ENCODE peak calls at places on chromosomes 2 and 18, in eight cellular contexts. One of them, this sample, is unnamed.

GRCh38 chr2:144516981-144517824 is 2.7 kb downstream of the ZEB2 start:
- DNase-seq in psoas muscle: peak
- DNase-seq in skeletal muscle cell: peak
- DNase-seq in mesendoderm: peak
- DNase-seq in CD4-positive, CD25-positive, alpha-beta regulatory T cell: peak
- DNase-seq in lower lobe of right lung: peak
- DNase-seq in hepatocyte: peak
- DNase-seq in Peyer's patch: peak
- DNase-seq in this sample: no peak

GRCh38 chr2:197909377-197909776 is 105.0 kb downstream of the PLCL1 start:
- DNase-seq in skeletal muscle cell: peak
- DNase-seq in lower lobe of right lung: no peak
- DNase-seq in psoas muscle: no peak
- DNase-seq in hepatocyte: no peak
- DNase-seq in CD4-positive, CD25-positive, alpha-beta regulatory T cell: no peak
- DNase-seq in mesendoderm: peak
- DNase-seq in Peyer's patch: no peak
- DNase-seq in this sample: no peak

GRCh38 chr2:106547104-106547503 is 59.9 kb downstream of the CD8B2 start:
- DNase-seq in CD4-positive, CD25-positive, alpha-beta regulatory T cell: no peak
- DNase-seq in lower lobe of right lung: peak
- DNase-seq in mesendoderm: no peak
- DNase-seq in Peyer's patch: no peak
- DNase-seq in hepatocyte: no peak
- DNase-seq in psoas muscle: no peak
- DNase-seq in skeletal muscle cell: no peak
- DNase-seq in this sample: no peak

GRCh38 chr2:165913636-165914035 is 39.9 kb downstream of the TTC21B start:
- DNase-seq in Peyer's patch: no peak
- DNase-seq in lower lobe of right lung: no peak
- DNase-seq in hepatocyte: no peak
- DNase-seq in skeletal muscle cell: no peak
- DNase-seq in CD4-positive, CD25-positive, alpha-beta regulatory T cell: no peak
- DNase-seq in psoas muscle: no peak
- DNase-seq in mesendoderm: no peak
- DNase-seq in this sample: no peak

GRCh38 chr2:71347517-71347916 is 15.9 kb downstream of the ZNF638 start:
- DNase-seq in psoas muscle: no peak
- DNase-seq in lower lobe of right lung: no peak
- DNase-seq in hepatocyte: peak
- DNase-seq in Peyer's patch: no peak
- DNase-seq in CD4-positive, CD25-positive, alpha-beta regulatory T cell: peak
- DNase-seq in skeletal muscle cell: no peak
- DNase-seq in mesendoderm: peak
- DNase-seq in this sample: no peak

GRCh38 chr2:138699421-138699820 is 80.8 kb downstream of the NXPH2 start:
- DNase-seq in CD4-positive, CD25-positive, alpha-beta regulatory T cell: no peak
- DNase-seq in mesendoderm: peak
- DNase-seq in skeletal muscle cell: no peak
- DNase-seq in hepatocyte: no peak
- DNase-seq in lower lobe of right lung: no peak
- DNase-seq in Peyer's patch: no peak
- DNase-seq in psoas muscle: no peak
- DNase-seq in this sample: no peak

GRCh38 chr2:136116111-136116812 is 1.7 kb downstream of the CXCR4 start:
- DNase-seq in mesendoderm: peak
- DNase-seq in hepatocyte: peak
- DNase-seq in Peyer's patch: peak
- DNase-seq in CD4-positive, CD25-positive, alpha-beta regulatory T cell: peak
- DNase-seq in psoas muscle: peak
- DNase-seq in skeletal muscle cell: no peak
- DNase-seq in lower lobe of right lung: peak
- DNase-seq in this sample: no peak

GRCh38 chr2:120436885-120437603 is 91.1 kb downstream of the INHBB start:
- DNase-seq in CD4-positive, CD25-positive, alpha-beta regulatory T cell: peak
- DNase-seq in Peyer's patch: peak
- DNase-seq in psoas muscle: no peak
- DNase-seq in skeletal muscle cell: no peak
- DNase-seq in lower lobe of right lung: no peak
- DNase-seq in mesendoderm: peak
- DNase-seq in hepatocyte: peak
- DNase-seq in this sample: no peak

GRCh38 chr2:10333247-10333613 is 30.5 kb downstream of the HPCAL1 start:
- DNase-seq in psoas muscle: peak
- DNase-seq in CD4-positive, CD25-positive, alpha-beta regulatory T cell: no peak
- DNase-seq in Peyer's patch: no peak
- DNase-seq in hepatocyte: no peak
- DNase-seq in lower lobe of right lung: no peak
- DNase-seq in skeletal muscle cell: no peak
- DNase-seq in mesendoderm: peak
- DNase-seq in this sample: no peak

GRCh38 chr18:60534539-60534938 is 162.0 kb upstream of the MC4R start:
- DNase-seq in CD4-positive, CD25-positive, alpha-beta regulatory T cell: no peak
- DNase-seq in skeletal muscle cell: peak
- DNase-seq in psoas muscle: no peak
- DNase-seq in hepatocyte: no peak
- DNase-seq in mesendoderm: no peak
- DNase-seq in Peyer's patch: no peak
- DNase-seq in lower lobe of right lung: no peak
- DNase-seq in this sample: no peak

GRCh38 chr2:101356486-101356885 is 30.8 kb downstream of the CREG2 start:
- DNase-seq in CD4-positive, CD25-positive, alpha-beta regulatory T cell: no peak
- DNase-seq in Peyer's patch: no peak
- DNase-seq in psoas muscle: no peak
- DNase-seq in lower lobe of right lung: no peak
- DNase-seq in skeletal muscle cell: no peak
- DNase-seq in hepatocyte: no peak
- DNase-seq in mesendoderm: no peak
- DNase-seq in this sample: no peak

GRCh38 chr2:223712642-223713041 is 110.5 kb upstream of the SCG2 start:
- DNase-seq in hepatocyte: no peak
- DNase-seq in Peyer's patch: no peak
- DNase-seq in mesendoderm: no peak
- DNase-seq in skeletal muscle cell: no peak
- DNase-seq in psoas muscle: no peak
- DNase-seq in lower lobe of right lung: no peak
- DNase-seq in CD4-positive, CD25-positive, alpha-beta regulatory T cell: no peak
- DNase-seq in this sample: no peak

GRCh38 chr2:227488045-227488444 is 16.1 kb downstream of the AGFG1 start:
- DNase-seq in skeletal muscle cell: no peak
- DNase-seq in lower lobe of right lung: no peak
- DNase-seq in CD4-positive, CD25-positive, alpha-beta regulatory T cell: no peak
- DNase-seq in psoas muscle: no peak
- DNase-seq in mesendoderm: no peak
- DNase-seq in Peyer's patch: no peak
- DNase-seq in hepatocyte: no peak
- DNase-seq in this sample: no peak

GRCh38 chr18:11955299-11956029 is 25.8 kb upstream of the IMPA2 start:
- DNase-seq in psoas muscle: peak
- DNase-seq in mesendoderm: peak
- DNase-seq in Peyer's patch: no peak
- DNase-seq in lower lobe of right lung: peak
- DNase-seq in skeletal muscle cell: peak
- DNase-seq in CD4-positive, CD25-positive, alpha-beta regulatory T cell: no peak
- DNase-seq in hepatocyte: peak
- DNase-seq in this sample: no peak

GRCh38 chr2:27572998-27573429 is 9.8 kb upstream of the ZNF512 start:
- DNase-seq in mesendoderm: peak
- DNase-seq in CD4-positive, CD25-positive, alpha-beta regulatory T cell: no peak
- DNase-seq in hepatocyte: no peak
- DNase-seq in psoas muscle: no peak
- DNase-seq in skeletal muscle cell: no peak
- DNase-seq in Peyer's patch: no peak
- DNase-seq in lower lobe of right lung: no peak
- DNase-seq in this sample: no peak

GRCh38 chr2:7437716-7438648 is 520.8 kb downstream of the RNF144A start:
- DNase-seq in lower lobe of right lung: no peak
- DNase-seq in hepatocyte: no peak
- DNase-seq in psoas muscle: no peak
- DNase-seq in CD4-positive, CD25-positive, alpha-beta regulatory T cell: no peak
- DNase-seq in Peyer's patch: no peak
- DNase-seq in mesendoderm: no peak
- DNase-seq in skeletal muscle cell: no peak
- DNase-seq in this sample: no peak

GRCh38 chr2:10161206-10161931 is 38.8 kb downstream of the RRM2 start:
- DNase-seq in mesendoderm: no peak
- DNase-seq in lower lobe of right lung: no peak
- DNase-seq in psoas muscle: no peak
- DNase-seq in Peyer's patch: peak
- DNase-seq in CD4-positive, CD25-positive, alpha-beta regulatory T cell: no peak
- DNase-seq in hepatocyte: peak
- DNase-seq in skeletal muscle cell: no peak
- DNase-seq in this sample: no peak

GRCh38 chr2:178480227-178481181 is at the start of gene PLEKHA3:
- DNase-seq in Peyer's patch: peak
- DNase-seq in CD4-positive, CD25-positive, alpha-beta regulatory T cell: peak
- DNase-seq in hepatocyte: peak
- DNase-seq in skeletal muscle cell: peak
- DNase-seq in lower lobe of right lung: peak
- DNase-seq in mesendoderm: peak
- DNase-seq in psoas muscle: peak
- DNase-seq in this sample: peak

GRCh38 chr2:63740943-63741342 is 100.8 kb upstream of the UGP2 start:
- DNase-seq in psoas muscle: no peak
- DNase-seq in skeletal muscle cell: no peak
- DNase-seq in Peyer's patch: no peak
- DNase-seq in hepatocyte: no peak
- DNase-seq in lower lobe of right lung: no peak
- DNase-seq in CD4-positive, CD25-positive, alpha-beta regulatory T cell: no peak
- DNase-seq in mesendoderm: no peak
- DNase-seq in this sample: no peak

GRCh38 chr18:13726972-13727331 is 479 bp downstream of the RNMT start:
- DNase-seq in psoas muscle: peak
- DNase-seq in hepatocyte: peak
- DNase-seq in Peyer's patch: peak
- DNase-seq in lower lobe of right lung: no peak
- DNase-seq in mesendoderm: peak
- DNase-seq in skeletal muscle cell: peak
- DNase-seq in CD4-positive, CD25-positive, alpha-beta regulatory T cell: peak
- DNase-seq in this sample: peak

GRCh38 chr2:191202209-191202721 is 42.9 kb upstream of the MYO1B start:
- DNase-seq in mesendoderm: no peak
- DNase-seq in psoas muscle: no peak
- DNase-seq in lower lobe of right lung: no peak
- DNase-seq in hepatocyte: no peak
- DNase-seq in CD4-positive, CD25-positive, alpha-beta regulatory T cell: no peak
- DNase-seq in Peyer's patch: no peak
- DNase-seq in skeletal muscle cell: peak
- DNase-seq in this sample: no peak

GRCh38 chr2:62814132-62814531 is 108.6 kb downstream of the EHBP1 start:
- DNase-seq in skeletal muscle cell: peak
- DNase-seq in CD4-positive, CD25-positive, alpha-beta regulatory T cell: no peak
- DNase-seq in lower lobe of right lung: no peak
- DNase-seq in Peyer's patch: no peak
- DNase-seq in mesendoderm: no peak
- DNase-seq in psoas muscle: no peak
- DNase-seq in hepatocyte: no peak
- DNase-seq in this sample: no peak

GRCh38 chr18:73352546-73352945 is 484.8 kb upstream of the NETO1 start:
- DNase-seq in skeletal muscle cell: peak
- DNase-seq in CD4-positive, CD25-positive, alpha-beta regulatory T cell: no peak
- DNase-seq in Peyer's patch: no peak
- DNase-seq in psoas muscle: no peak
- DNase-seq in mesendoderm: peak
- DNase-seq in lower lobe of right lung: no peak
- DNase-seq in hepatocyte: no peak
- DNase-seq in this sample: no peak

GRCh38 chr2:73899801-73900336 is 7.1 kb downstream of the ACTG2 start:
- DNase-seq in Peyer's patch: no peak
- DNase-seq in skeletal muscle cell: no peak
- DNase-seq in mesendoderm: no peak
- DNase-seq in hepatocyte: no peak
- DNase-seq in CD4-positive, CD25-positive, alpha-beta regulatory T cell: no peak
- DNase-seq in lower lobe of right lung: no peak
- DNase-seq in psoas muscle: no peak
- DNase-seq in this sample: no peak
- H3K4me3 ChIP-seq in Peyer's patch: no peak
- H3K4me3 ChIP-seq in skeletal muscle cell: no peak
- H3K4me3 ChIP-seq in mesendoderm: no peak
- H3K4me3 ChIP-seq in hepatocyte: no peak
- H3K4me3 ChIP-seq in CD4-positive, CD25-positive, alpha-beta regulatory T cell: no peak
- H3K4me3 ChIP-seq in lower lobe of right lung: no peak
- H3K4me3 ChIP-seq in psoas muscle: no peak
- H3K4me3 ChIP-seq in this sample: no peak

GRCh38 chr2:17470855-17471641 is 47.2 kb downstream of the RAD51AP2 start:
- DNase-seq in psoas muscle: no peak
- DNase-seq in mesendoderm: peak
- DNase-seq in skeletal muscle cell: no peak
- DNase-seq in lower lobe of right lung: no peak
- DNase-seq in Peyer's patch: no peak
- DNase-seq in CD4-positive, CD25-positive, alpha-beta regulatory T cell: no peak
- DNase-seq in hepatocyte: no peak
- DNase-seq in this sample: no peak
- H3K4me3 ChIP-seq in psoas muscle: no peak
- H3K4me3 ChIP-seq in mesendoderm: no peak
- H3K4me3 ChIP-seq in skeletal muscle cell: no peak
- H3K4me3 ChIP-seq in lower lobe of right lung: no peak
- H3K4me3 ChIP-seq in Peyer's patch: no peak
- H3K4me3 ChIP-seq in CD4-positive, CD25-positive, alpha-beta regulatory T cell: no peak
- H3K4me3 ChIP-seq in hepatocyte: no peak
- H3K4me3 ChIP-seq in this sample: no peak

GRCh38 chr2:200812122-200813022 is 662 bp downstream of the BZW1 start:
- DNase-seq in hepatocyte: peak
- DNase-seq in mesendoderm: peak
- DNase-seq in lower lobe of right lung: peak
- DNase-seq in skeletal muscle cell: no peak
- DNase-seq in CD4-positive, CD25-positive, alpha-beta regulatory T cell: peak
- DNase-seq in psoas muscle: peak
- DNase-seq in Peyer's patch: peak
- DNase-seq in this sample: peak

GRCh38 chr2:200809506-200810251 is 2.0 kb upstream of the BZW1 start:
- DNase-seq in psoas muscle: no peak
- DNase-seq in Peyer's patch: no peak
- DNase-seq in hepatocyte: no peak
- DNase-seq in CD4-positive, CD25-positive, alpha-beta regulatory T cell: no peak
- DNase-seq in lower lobe of right lung: no peak
- DNase-seq in mesendoderm: no peak
- DNase-seq in skeletal muscle cell: no peak
- DNase-seq in this sample: no peak

GRCh38 chr2:200810967-200811335 is 759 bp upstream of the BZW1 start:
- DNase-seq in hepatocyte: no peak
- DNase-seq in skeletal muscle cell: no peak
- DNase-seq in CD4-positive, CD25-positive, alpha-beta regulatory T cell: no peak
- DNase-seq in psoas muscle: no peak
- DNase-seq in Peyer's patch: no peak
- DNase-seq in lower lobe of right lung: no peak
- DNase-seq in mesendoderm: no peak
- DNase-seq in this sample: no peak

GRCh38 chr2:200811336-200812121 is at the start of gene BZW1:
- DNase-seq in hepatocyte: peak
- DNase-seq in Peyer's patch: peak
- DNase-seq in mesendoderm: peak
- DNase-seq in psoas muscle: peak
- DNase-seq in skeletal muscle cell: peak
- DNase-seq in lower lobe of right lung: peak
- DNase-seq in CD4-positive, CD25-positive, alpha-beta regulatory T cell: peak
- DNase-seq in this sample: peak

GRCh38 chr2:200810252-200810650 is 1.5 kb upstream of the BZW1 start:
- DNase-seq in skeletal muscle cell: peak
- DNase-seq in lower lobe of right lung: no peak
- DNase-seq in mesendoderm: peak
- DNase-seq in Peyer's patch: no peak
- DNase-seq in psoas muscle: no peak
- DNase-seq in CD4-positive, CD25-positive, alpha-beta regulatory T cell: no peak
- DNase-seq in hepatocyte: peak
- DNase-seq in this sample: no peak
- H3K4me3 ChIP-seq in skeletal muscle cell: peak
- H3K4me3 ChIP-seq in lower lobe of right lung: peak
- H3K4me3 ChIP-seq in mesendoderm: no peak
- H3K4me3 ChIP-seq in Peyer's patch: no peak
- H3K4me3 ChIP-seq in psoas muscle: peak
- H3K4me3 ChIP-seq in CD4-positive, CD25-positive, alpha-beta regulatory T cell: no peak
- H3K4me3 ChIP-seq in hepatocyte: no peak
- H3K4me3 ChIP-seq in this sample: no peak

GRCh38 chr2:119352357-119352756 is 14.3 kb downstream of the C2orf76 start:
- DNase-seq in lower lobe of right lung: no peak
- DNase-seq in Peyer's patch: no peak
- DNase-seq in psoas muscle: no peak
- DNase-seq in mesendoderm: peak
- DNase-seq in CD4-positive, CD25-positive, alpha-beta regulatory T cell: peak
- DNase-seq in skeletal muscle cell: no peak
- DNase-seq in hepatocyte: no peak
- DNase-seq in this sample: no peak
- H3K4me3 ChIP-seq in lower lobe of right lung: no peak
- H3K4me3 ChIP-seq in Peyer's patch: no peak
- H3K4me3 ChIP-seq in psoas muscle: no peak
- H3K4me3 ChIP-seq in mesendoderm: no peak
- H3K4me3 ChIP-seq in CD4-positive, CD25-positive, alpha-beta regulatory T cell: no peak
- H3K4me3 ChIP-seq in skeletal muscle cell: no peak
- H3K4me3 ChIP-seq in hepatocyte: no peak
- H3K4me3 ChIP-seq in this sample: no peak